ENCODE peak calls at places on chromosomes 2 and 18, in ten cellular contexts. One of them, this sample, is unnamed.

GRCh38 chr2:101981484-101981883 is 10.3 kb upstream of the IL1R2 start:
- DNase-seq in endodermal cell: no peak
- DNase-seq in astrocyte: no peak
- DNase-seq in SK-N-SH: no peak
- DNase-seq in neural progenitor cell: no peak
- DNase-seq in B cell: no peak
- DNase-seq in heart left ventricle: no peak
- DNase-seq in OCI-LY7: no peak
- DNase-seq in CD4-positive, alpha-beta T cell: no peak
- DNase-seq in fibroblast of the aortic adventitia: no peak
- DNase-seq in this sample: no peak

GRCh38 chr2:241952816-241953215 is 83.3 kb downstream of the RTP5 start:
- DNase-seq in OCI-LY7: no peak
- DNase-seq in neural progenitor cell: no peak
- DNase-seq in heart left ventricle: no peak
- DNase-seq in fibroblast of the aortic adventitia: no peak
- DNase-seq in endodermal cell: no peak
- DNase-seq in SK-N-SH: no peak
- DNase-seq in CD4-positive, alpha-beta T cell: no peak
- DNase-seq in astrocyte: no peak
- DNase-seq in B cell: no peak
- DNase-seq in this sample: no peak

GRCh38 chr2:188940171-188940570 is 34.0 kb upstream of the COL3A1 start:
- DNase-seq in neural progenitor cell: no peak
- DNase-seq in fibroblast of the aortic adventitia: peak
- DNase-seq in heart left ventricle: peak
- DNase-seq in SK-N-SH: no peak
- DNase-seq in CD4-positive, alpha-beta T cell: no peak
- DNase-seq in B cell: no peak
- DNase-seq in astrocyte: peak
- DNase-seq in OCI-LY7: no peak
- DNase-seq in endodermal cell: no peak
- DNase-seq in this sample: no peak

GRCh38 chr18:54386043-54386442 is 28.3 kb downstream of the C18orf54 start:
- DNase-seq in heart left ventricle: no peak
- DNase-seq in neural progenitor cell: peak
- DNase-seq in fibroblast of the aortic adventitia: no peak
- DNase-seq in endodermal cell: no peak
- DNase-seq in CD4-positive, alpha-beta T cell: no peak
- DNase-seq in SK-N-SH: no peak
- DNase-seq in astrocyte: no peak
- DNase-seq in OCI-LY7: no peak
- DNase-seq in B cell: no peak
- DNase-seq in this sample: no peak

GRCh38 chr2:903223-903900 is 47.3 kb upstream of the SNTG2 start:
- DNase-seq in astrocyte: no peak
- DNase-seq in endodermal cell: peak
- DNase-seq in CD4-positive, alpha-beta T cell: no peak
- DNase-seq in neural progenitor cell: no peak
- DNase-seq in SK-N-SH: no peak
- DNase-seq in heart left ventricle: no peak
- DNase-seq in B cell: no peak
- DNase-seq in fibroblast of the aortic adventitia: no peak
- DNase-seq in OCI-LY7: no peak
- DNase-seq in this sample: no peak

GRCh38 chr18:73296686-73297085 is 428.9 kb upstream of the NETO1 start:
- DNase-seq in heart left ventricle: no peak
- DNase-seq in OCI-LY7: no peak
- DNase-seq in astrocyte: no peak
- DNase-seq in B cell: no peak
- DNase-seq in endodermal cell: no peak
- DNase-seq in neural progenitor cell: no peak
- DNase-seq in CD4-positive, alpha-beta T cell: no peak
- DNase-seq in SK-N-SH: no peak
- DNase-seq in fibroblast of the aortic adventitia: no peak
- DNase-seq in this sample: no peak

GRCh38 chr2:203683932-203684556 is 22.4 kb upstream of the CD28 start:
- DNase-seq in endodermal cell: no peak
- DNase-seq in astrocyte: peak
- DNase-seq in SK-N-SH: no peak
- DNase-seq in OCI-LY7: no peak
- DNase-seq in fibroblast of the aortic adventitia: peak
- DNase-seq in B cell: no peak
- DNase-seq in heart left ventricle: no peak
- DNase-seq in CD4-positive, alpha-beta T cell: no peak
- DNase-seq in neural progenitor cell: no peak
- DNase-seq in this sample: no peak

GRCh38 chr2:234081970-234082822 is 31.7 kb downstream of the SPP2 start:
- DNase-seq in CD4-positive, alpha-beta T cell: no peak
- DNase-seq in B cell: no peak
- DNase-seq in SK-N-SH: no peak
- DNase-seq in astrocyte: no peak
- DNase-seq in neural progenitor cell: no peak
- DNase-seq in OCI-LY7: no peak
- DNase-seq in fibroblast of the aortic adventitia: no peak
- DNase-seq in heart left ventricle: no peak
- DNase-seq in endodermal cell: no peak
- DNase-seq in this sample: no peak

GRCh38 chr2:86622409-86622877 is 1.2 kb downstream of the RNF103 start:
- DNase-seq in B cell: peak
- DNase-seq in heart left ventricle: peak
- DNase-seq in endodermal cell: peak
- DNase-seq in fibroblast of the aortic adventitia: peak
- DNase-seq in astrocyte: no peak
- DNase-seq in SK-N-SH: peak
- DNase-seq in OCI-LY7: peak
- DNase-seq in neural progenitor cell: peak
- DNase-seq in CD4-positive, alpha-beta T cell: no peak
- DNase-seq in this sample: no peak

GRCh38 chr2:3633089-3633981 is 24.7 kb upstream of the ALLC start:
- DNase-seq in endodermal cell: peak
- DNase-seq in CD4-positive, alpha-beta T cell: no peak
- DNase-seq in OCI-LY7: no peak
- DNase-seq in SK-N-SH: no peak
- DNase-seq in heart left ventricle: peak
- DNase-seq in neural progenitor cell: no peak
- DNase-seq in B cell: no peak
- DNase-seq in astrocyte: peak
- DNase-seq in fibroblast of the aortic adventitia: peak
- DNase-seq in this sample: peak

GRCh38 chr18:37649930-37650329 is 84.3 kb upstream of the CELF4 start:
- DNase-seq in heart left ventricle: no peak
- DNase-seq in SK-N-SH: no peak
- DNase-seq in OCI-LY7: no peak
- DNase-seq in CD4-positive, alpha-beta T cell: no peak
- DNase-seq in fibroblast of the aortic adventitia: no peak
- DNase-seq in astrocyte: no peak
- DNase-seq in neural progenitor cell: no peak
- DNase-seq in endodermal cell: no peak
- DNase-seq in B cell: no peak
- DNase-seq in this sample: no peak

GRCh38 chr2:71129891-71130324 is at the start of gene MCEE:
- DNase-seq in endodermal cell: peak
- DNase-seq in fibroblast of the aortic adventitia: no peak
- DNase-seq in astrocyte: peak
- DNase-seq in heart left ventricle: peak
- DNase-seq in SK-N-SH: peak
- DNase-seq in B cell: peak
- DNase-seq in CD4-positive, alpha-beta T cell: peak
- DNase-seq in OCI-LY7: peak
- DNase-seq in neural progenitor cell: peak
- DNase-seq in this sample: peak

GRCh38 chr2:67923696-67924095 is 139.1 kb downstream of the C1D start:
- DNase-seq in SK-N-SH: no peak
- DNase-seq in CD4-positive, alpha-beta T cell: no peak
- DNase-seq in heart left ventricle: no peak
- DNase-seq in astrocyte: no peak
- DNase-seq in neural progenitor cell: no peak
- DNase-seq in fibroblast of the aortic adventitia: peak
- DNase-seq in B cell: no peak
- DNase-seq in OCI-LY7: no peak
- DNase-seq in endodermal cell: no peak
- DNase-seq in this sample: no peak

GRCh38 chr18:76765649-76766048 is 56.7 kb upstream of the ZNF236 start:
- DNase-seq in endodermal cell: no peak
- DNase-seq in heart left ventricle: no peak
- DNase-seq in astrocyte: no peak
- DNase-seq in OCI-LY7: no peak
- DNase-seq in SK-N-SH: no peak
- DNase-seq in neural progenitor cell: no peak
- DNase-seq in fibroblast of the aortic adventitia: no peak
- DNase-seq in CD4-positive, alpha-beta T cell: no peak
- DNase-seq in B cell: no peak
- DNase-seq in this sample: no peak

DNA sequence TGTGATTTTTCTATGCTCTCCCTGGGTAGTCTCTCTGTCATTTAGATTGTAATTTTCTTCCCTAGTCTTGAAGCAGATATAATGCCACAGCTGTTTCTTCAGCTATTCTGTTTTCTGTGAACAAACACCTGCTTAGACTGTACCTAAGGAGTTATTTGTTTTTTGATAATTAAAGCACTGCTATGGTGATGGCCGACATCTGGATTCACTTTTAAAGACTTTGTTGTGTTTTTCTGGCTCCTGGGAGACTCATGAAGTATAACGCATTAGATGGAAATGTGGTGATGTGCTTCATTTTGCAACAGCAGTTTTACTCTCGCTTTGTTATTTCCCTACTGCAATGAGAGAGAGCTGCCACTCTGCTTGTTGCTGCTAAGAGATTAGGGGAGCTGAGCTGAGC is 15.7 kb upstream of the C2orf69 start:
- DNase-seq in SK-N-SH: no peak
- DNase-seq in B cell: no peak
- DNase-seq in fibroblast of the aortic adventitia: no peak
- DNase-seq in CD4-positive, alpha-beta T cell: no peak
- DNase-seq in endodermal cell: no peak
- DNase-seq in neural progenitor cell: no peak
- DNase-seq in heart left ventricle: no peak
- DNase-seq in astrocyte: no peak
- DNase-seq in OCI-LY7: no peak
- DNase-seq in this sample: no peak
- TF ChIP-seq CTCF in SK-N-SH: no peak
- TF ChIP-seq CTCF in B cell: no peak
- TF ChIP-seq CTCF in fibroblast of the aortic adventitia: no peak
- TF ChIP-seq CTCF in CD4-positive, alpha-beta T cell: no peak
- TF ChIP-seq CTCF in endodermal cell: no peak
- TF ChIP-seq CTCF in neural progenitor cell: no peak
- TF ChIP-seq CTCF in heart left ventricle: no peak
- TF ChIP-seq CTCF in astrocyte: no peak
- TF ChIP-seq CTCF in OCI-LY7: no peak
- TF ChIP-seq CTCF in this sample: no peak

GRCh38 chr2:118185210-118186109 is 97.2 kb downstream of the INSIG2 start:
- DNase-seq in OCI-LY7: peak
- DNase-seq in CD4-positive, alpha-beta T cell: peak
- DNase-seq in endodermal cell: peak
- DNase-seq in SK-N-SH: peak
- DNase-seq in B cell: peak
- DNase-seq in fibroblast of the aortic adventitia: peak
- DNase-seq in astrocyte: peak
- DNase-seq in heart left ventricle: peak
- DNase-seq in neural progenitor cell: peak
- DNase-seq in this sample: no peak
- TF ChIP-seq CTCF in OCI-LY7: no peak
- TF ChIP-seq CTCF in CD4-positive, alpha-beta T cell: no peak
- TF ChIP-seq CTCF in endodermal cell: no peak
- TF ChIP-seq CTCF in SK-N-SH: no peak
- TF ChIP-seq CTCF in B cell: no peak
- TF ChIP-seq CTCF in fibroblast of the aortic adventitia: no peak
- TF ChIP-seq CTCF in astrocyte: no peak
- TF ChIP-seq CTCF in heart left ventricle: no peak
- TF ChIP-seq CTCF in neural progenitor cell: no peak
- TF ChIP-seq CTCF in this sample: no peak

DNA sequence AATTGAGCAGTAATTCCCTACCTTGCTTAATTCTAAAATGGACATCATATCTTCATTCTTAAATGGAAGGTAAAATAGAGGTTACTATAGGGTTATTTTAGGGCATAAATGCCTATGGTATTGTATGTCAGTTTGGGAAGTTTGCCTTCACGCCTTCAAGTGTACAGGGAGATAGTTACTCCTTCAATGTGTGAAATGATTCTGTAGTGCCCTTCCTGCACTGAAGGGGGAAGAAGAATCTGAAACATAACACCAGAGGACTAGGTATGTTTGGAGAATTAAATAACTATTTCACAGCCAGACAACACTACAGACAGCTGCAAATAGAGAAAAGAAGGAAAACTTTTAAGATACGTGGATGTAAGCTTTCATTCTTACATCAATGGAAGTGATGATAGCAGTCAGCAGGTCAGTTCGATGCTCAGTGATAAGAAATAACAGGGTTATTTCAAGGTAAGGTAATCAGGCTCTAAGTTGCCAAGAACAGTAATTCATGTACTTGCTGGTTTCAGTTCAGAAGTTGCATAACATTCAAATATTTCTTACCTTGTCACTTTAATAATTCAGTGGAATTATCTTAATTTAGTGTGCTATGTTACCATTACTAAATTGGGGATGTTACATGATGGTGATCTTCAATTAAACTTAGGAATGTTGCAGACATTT is 4.0 kb downstream of the PKP4 start:
- DNase-seq in OCI-LY7: no peak
- DNase-seq in neural progenitor cell: no peak
- DNase-seq in B cell: no peak
- DNase-seq in heart left ventricle: no peak
- DNase-seq in endodermal cell: no peak
- DNase-seq in fibroblast of the aortic adventitia: peak
- DNase-seq in CD4-positive, alpha-beta T cell: no peak
- DNase-seq in astrocyte: no peak
- DNase-seq in SK-N-SH: no peak
- DNase-seq in this sample: no peak
- TF ChIP-seq CTCF in OCI-LY7: peak
- TF ChIP-seq CTCF in neural progenitor cell: no peak
- TF ChIP-seq CTCF in B cell: no peak
- TF ChIP-seq CTCF in heart left ventricle: peak
- TF ChIP-seq CTCF in endodermal cell: peak
- TF ChIP-seq CTCF in fibroblast of the aortic adventitia: peak
- TF ChIP-seq CTCF in CD4-positive, alpha-beta T cell: no peak
- TF ChIP-seq CTCF in astrocyte: no peak
- TF ChIP-seq CTCF in SK-N-SH: peak
- TF ChIP-seq CTCF in this sample: peak

DNA sequence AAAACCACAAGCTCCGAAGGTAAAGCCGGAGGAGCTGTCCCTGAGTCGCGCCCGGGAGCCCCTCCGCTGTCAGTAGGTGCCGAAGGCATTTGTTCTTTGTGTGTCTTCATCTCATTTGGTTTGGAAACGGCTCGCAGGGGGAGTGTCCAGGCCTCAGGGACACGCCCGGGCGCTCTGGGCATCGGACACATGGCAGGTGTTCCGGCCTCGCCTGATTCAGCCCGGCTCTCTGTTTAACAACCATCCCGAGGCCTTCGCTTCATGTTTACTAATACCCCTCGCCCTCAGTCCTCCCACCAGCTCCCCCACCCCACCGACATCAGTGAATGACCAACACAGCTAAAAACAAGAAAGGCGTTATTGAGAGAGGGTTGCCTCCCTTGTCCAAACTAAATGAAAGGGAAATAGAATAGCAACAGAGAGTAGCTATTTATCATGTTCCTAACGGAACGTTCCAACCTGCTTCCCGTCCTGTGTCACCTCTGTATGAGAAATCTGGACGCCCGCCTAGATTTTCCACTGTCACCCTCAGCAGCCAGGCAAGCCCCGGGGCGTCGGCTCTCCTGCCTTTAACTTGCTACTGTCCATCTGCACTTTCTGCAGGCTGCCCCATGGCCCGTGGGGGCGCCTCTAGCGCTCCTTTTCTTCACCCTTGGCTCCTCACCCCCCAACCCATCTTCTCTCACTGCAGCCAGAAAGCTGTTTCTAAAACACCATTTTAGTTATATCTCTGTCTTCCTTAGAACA is 73.9 kb downstream of the MYCN start:
- DNase-seq in neural progenitor cell: no peak
- DNase-seq in fibroblast of the aortic adventitia: no peak
- DNase-seq in astrocyte: no peak
- DNase-seq in endodermal cell: no peak
- DNase-seq in SK-N-SH: no peak
- DNase-seq in heart left ventricle: peak
- DNase-seq in B cell: no peak
- DNase-seq in CD4-positive, alpha-beta T cell: no peak
- DNase-seq in OCI-LY7: no peak
- DNase-seq in this sample: no peak
- TF ChIP-seq CTCF in neural progenitor cell: no peak
- TF ChIP-seq CTCF in fibroblast of the aortic adventitia: no peak
- TF ChIP-seq CTCF in astrocyte: no peak
- TF ChIP-seq CTCF in endodermal cell: peak
- TF ChIP-seq CTCF in SK-N-SH: no peak
- TF ChIP-seq CTCF in heart left ventricle: no peak
- TF ChIP-seq CTCF in B cell: no peak
- TF ChIP-seq CTCF in CD4-positive, alpha-beta T cell: no peak
- TF ChIP-seq CTCF in OCI-LY7: no peak
- TF ChIP-seq CTCF in this sample: no peak